ENCODE peak calls at places on chromosomes 2 and 18, in five cellular contexts. D is hepatic stellate cell, R is lung microvascular endothelial cell, K is anterior cingulate cortex, J is DMS79 treated with DMSO at 0.1 percent for 48 hours. F is an unnamed sample.

GRCh38 chr2:222364280-222364895 is 60.0 kb upstream of the SGPP2 start:
- DNase-seq in J (no peak), K (no peak), R (peak), D (no peak), F (peak)

GRCh38 chr18:7678801-7679200 is 111.7 kb downstream of the PTPRM start:
- DNase-seq in D (no peak), J (no peak), R (peak), K (no peak), F (peak)

GRCh38 chr18:8480506-8481328 is 128.5 kb upstream of the RAB12 start:
- DNase-seq in R (peak), K (no peak), J (no peak), D (peak), F (peak)

GRCh38 chr2:54572636-54573531 is 116.8 kb downstream of the SPTBN1 start:
- DNase-seq in J (no peak), R (peak), D (peak), K (no peak), F (peak)

GRCh38 chr18:70333757-70334156 is 44.9 kb downstream of the SOCS6 start:
- DNase-seq in K (no peak), J (no peak), D (peak), R (peak), F (no peak)

GRCh38 chr2:85649201-85650190 is 18.5 kb downstream of the SFTPB start:
- DNase-seq in D (peak), J (no peak), R (peak), K (no peak), F (peak)

GRCh38 chr2:151947524-151948165 is 119.4 kb upstream of the ARL5A start:
- DNase-seq in R (peak), K (no peak), J (no peak), D (no peak), F (peak)

GRCh38 chr18:11149441-11150270 is at the start of gene PIEZO2:
- DNase-seq in R (peak), J (peak), D (peak), K (no peak), F (peak)

GRCh38 chr2:230885467-230886130 is 20.9 kb downstream of the ITM2C start:
- DNase-seq in R (no peak), J (peak), K (no peak), D (peak), F (no peak)

GRCh38 chr2:240398711-240399267 is 36.7 kb upstream of the GPC1 start:
- DNase-seq in K (no peak), R (no peak), D (no peak), J (no peak), F (no peak)

GRCh38 chr2:18976112-18976961 is 382.1 kb downstream of the OSR1 start:
- DNase-seq in D (peak), K (no peak), R (no peak), J (peak), F (no peak)

GRCh38 chr2:105399207-105399861 is 483 bp upstream of the FHL2 start:
- DNase-seq in J (no peak), D (no peak), K (no peak), R (no peak), F (peak)

GRCh38 chr2:11535899-11536344 is 2.1 kb downstream of the GREB1 start:
- DNase-seq in J (no peak), R (no peak), D (no peak), K (no peak), F (no peak)

GRCh38 chr2:225122582-225123486 is 80.6 kb upstream of the DOCK10 start:
- DNase-seq in J (no peak), D (peak), R (peak), K (no peak), F (peak)

GRCh38 chr2:206836722-206837121 is 71.3 kb downstream of the FASTKD2 start:
- DNase-seq in K (no peak), R (no peak), D (no peak), J (no peak), F (no peak)

GRCh38 chr2:181680937-181681811 is 857 bp upstream of the NEUROD1 start:
- DNase-seq in K (no peak), J (no peak), R (no peak), D (no peak), F (no peak)

GRCh38 chr2:176911-177310 is 86.9 kb downstream of the SH3YL1 start:
- DNase-seq in J (no peak), D (no peak), K (no peak), R (no peak), F (no peak)

GRCh38 chr2:127562930-127563329 is 27.4 kb downstream of the MYO7B start:
- DNase-seq in K (no peak), J (no peak), R (no peak), D (no peak), F (no peak)

GRCh38 chr2:88247531-88247930 is 77.4 kb downstream of the THNSL2 start:
- DNase-seq in K (no peak), R (no peak), D (no peak), J (no peak), F (no peak)

GRCh38 chr2:67046568-67046967 is 350.6 kb upstream of the ETAA1 start:
- DNase-seq in D (no peak), J (no peak), R (no peak), K (no peak), F (no peak)

GRCh38 chr18:79068299-79068945 is 772 bp upstream of the ATP9B start:
- DNase-seq in K (no peak), R (peak), J (no peak), D (no peak), F (no peak)

GRCh38 chr2:236073246-236073645 is 94.9 kb downstream of the GBX2 start:
- DNase-seq in R (no peak), J (no peak), D (no peak), K (no peak), F (no peak)

GRCh38 chr2:27798948-27799645 is 27.6 kb downstream of the MRPL33 start:
- DNase-seq in R (peak), D (peak), K (no peak), J (no peak), F (peak)

GRCh38 chr2:219433666-219434467 is 776 bp upstream of the SPEG start:
- DNase-seq in R (peak), K (no peak), J (no peak), D (peak), F (no peak)

GRCh38 chr2:77487074-77487803 is 34.9 kb downstream of the LRRTM4 start:
- DNase-seq in D (no peak), R (no peak), K (no peak), J (no peak), F (no peak)

GRCh38 chr2:197258580-197258979 is 52.0 kb downstream of the ANKRD44 start:
- DNase-seq in R (no peak), J (no peak), D (no peak), K (no peak), F (no peak)

GRCh38 chr2:217979151-217979811 is 23.5 kb downstream of the TNS1 start:
- DNase-seq in D (no peak), J (no peak), R (peak), K (no peak), F (peak)

GRCh38 chr2:98588880-98589425 is 19.4 kb downstream of the COA5 start:
- DNase-seq in K (no peak), J (no peak), R (no peak), D (no peak), F (no peak)

GRCh38 chr2:227802882-227803281 is 10.8 kb upstream of the CCL20 start:
- DNase-seq in R (no peak), J (no peak), K (no peak), D (no peak), F (no peak)

GRCh38 chr18:8260319-8260718 is 348.9 kb upstream of the RAB12 start:
- DNase-seq in D (no peak), J (no peak), R (no peak), K (no peak), F (no peak)

GRCh38 chr2:28300921-28301341 is 91.7 kb upstream of the FOSL2 start:
- DNase-seq in R (peak), D (no peak), K (no peak), J (no peak), F (peak)

GRCh38 chr2:41896186-41896846 is 151.5 kb upstream of the PKDCC start:
- DNase-seq in J (no peak), D (no peak), R (no peak), K (no peak), F (no peak)

GRCh38 chr2:196481323-196481695 is 158.2 kb upstream of the CCDC150 start:
- DNase-seq in D (peak), J (peak), K (no peak), R (no peak), F (no peak)

GRCh38 chr2:28137221-28137620 is 246.7 kb downstream of the BABAM2 start:
- DNase-seq in K (no peak), D (peak), R (no peak), J (peak), F (no peak)

F was measured in endothelial cell of umbilical vein.